ENCODE peak calls at places on chromosomes 3 and 15, in seven cellular contexts. One of them, this sample, is unnamed.

GRCh38 chr15:66730168-66731014 is 28.4 kb downstream of the SMAD6 start:
- DNase-seq in prostate gland: no peak
- DNase-seq in substantia nigra: no peak
- DNase-seq in Karpas-422: no peak
- DNase-seq in lung: no peak
- DNase-seq in mammary epithelial cell: peak; percentile 21
- DNase-seq in thoracic aorta: no peak
- DNase-seq in this sample: no peak

GRCh38 chr3:51985971-51986947 is 2.9 kb downstream of the ACY1 start:
- DNase-seq in mammary epithelial cell: no peak
- DNase-seq in substantia nigra: no peak
- DNase-seq in lung: no peak
- DNase-seq in Karpas-422: no peak
- DNase-seq in prostate gland: no peak
- DNase-seq in thoracic aorta: no peak
- DNase-seq in this sample: no peak

GRCh38 chr15:38685686-38686339 is 121.2 kb upstream of the RASGRP1 start:
- DNase-seq in lung: no peak
- DNase-seq in mammary epithelial cell: no peak
- DNase-seq in substantia nigra: no peak
- DNase-seq in prostate gland: no peak
- DNase-seq in Karpas-422: no peak
- DNase-seq in thoracic aorta: no peak
- DNase-seq in this sample: no peak

GRCh38 chr15:74907277-74907870 is 723 bp upstream of the FAM219B start:
- DNase-seq in prostate gland: no peak
- DNase-seq in substantia nigra: no peak
- DNase-seq in mammary epithelial cell: no peak
- DNase-seq in lung: no peak
- DNase-seq in thoracic aorta: no peak
- DNase-seq in Karpas-422: no peak
- DNase-seq in this sample: no peak

GRCh38 chr3:97793415-97794019 is 28.3 kb upstream of the CRYBG3 start:
- DNase-seq in substantia nigra: no peak
- DNase-seq in prostate gland: peak; percentile 21
- DNase-seq in Karpas-422: peak; percentile 83
- DNase-seq in mammary epithelial cell: peak; percentile 42
- DNase-seq in thoracic aorta: no peak
- DNase-seq in lung: no peak
- DNase-seq in this sample: no peak

GRCh38 chr3:138578141-138578540 is 15.9 kb downstream of the CEP70 start:
- DNase-seq in mammary epithelial cell: no peak
- DNase-seq in lung: no peak
- DNase-seq in prostate gland: no peak
- DNase-seq in Karpas-422: peak; percentile 79
- DNase-seq in substantia nigra: no peak
- DNase-seq in thoracic aorta: no peak
- DNase-seq in this sample: no peak

GRCh38 chr3:11136116-11136515 is 18.2 kb upstream of the HRH1 start:
- DNase-seq in lung: no peak
- DNase-seq in mammary epithelial cell: peak; percentile 16
- DNase-seq in thoracic aorta: no peak
- DNase-seq in substantia nigra: no peak
- DNase-seq in Karpas-422: no peak
- DNase-seq in prostate gland: no peak
- DNase-seq in this sample: no peak

GRCh38 chr15:70974004-70974832 is 81.6 kb downstream of the LRRC49 start:
- DNase-seq in Karpas-422: peak; percentile 70
- DNase-seq in lung: no peak
- DNase-seq in mammary epithelial cell: peak; percentile 36
- DNase-seq in substantia nigra: no peak
- DNase-seq in thoracic aorta: no peak
- DNase-seq in prostate gland: no peak
- DNase-seq in this sample: no peak

GRCh38 chr15:74750759-74751158 is 2.1 kb downstream of the CYP1A2 start:
- DNase-seq in thoracic aorta: no peak
- DNase-seq in mammary epithelial cell: no peak
- DNase-seq in Karpas-422: no peak
- DNase-seq in substantia nigra: no peak
- DNase-seq in lung: no peak
- DNase-seq in prostate gland: no peak
- DNase-seq in this sample: no peak

GRCh38 chr3:183116051-183116614 is 16.8 kb upstream of the MCCC1 start:
- DNase-seq in lung: peak; percentile 42
- DNase-seq in mammary epithelial cell: peak; percentile 28
- DNase-seq in substantia nigra: peak; percentile 12
- DNase-seq in prostate gland: peak; percentile 39
- DNase-seq in thoracic aorta: no peak
- DNase-seq in Karpas-422: peak; percentile 95
- DNase-seq in this sample: no peak

GRCh38 chr15:39934415-39935044 is 615 bp downstream of the EIF2AK4 start:
- DNase-seq in thoracic aorta: no peak
- DNase-seq in prostate gland: no peak
- DNase-seq in mammary epithelial cell: peak; percentile 30
- DNase-seq in substantia nigra: no peak
- DNase-seq in Karpas-422: no peak
- DNase-seq in lung: no peak
- DNase-seq in this sample: no peak

GRCh38 chr15:68425428-68426060 is 6.4 kb downstream of the ITGA11 start:
- DNase-seq in thoracic aorta: no peak
- DNase-seq in substantia nigra: no peak
- DNase-seq in Karpas-422: no peak
- DNase-seq in mammary epithelial cell: no peak
- DNase-seq in prostate gland: no peak
- DNase-seq in lung: no peak
- DNase-seq in this sample: no peak

GRCh38 chr3:50254577-50255250 is 14.2 kb upstream of the SEMA3B start:
- DNase-seq in Karpas-422: no peak
- DNase-seq in substantia nigra: no peak
- DNase-seq in mammary epithelial cell: peak; percentile 70
- DNase-seq in thoracic aorta: no peak
- DNase-seq in lung: peak; percentile 73
- DNase-seq in prostate gland: no peak
- DNase-seq in this sample: no peak

GRCh38 chr3:49673131-49673714 is 928 bp upstream of the APEH start:
- DNase-seq in Karpas-422: peak; percentile 64
- DNase-seq in thoracic aorta: no peak
- DNase-seq in mammary epithelial cell: peak; percentile 54
- DNase-seq in prostate gland: no peak
- DNase-seq in substantia nigra: no peak
- DNase-seq in lung: no peak
- DNase-seq in this sample: peak; percentile 74

GRCh38 chr15:88872106-88872505 is 23.2 kb downstream of the HAPLN3 start:
- DNase-seq in mammary epithelial cell: no peak
- DNase-seq in thoracic aorta: no peak
- DNase-seq in lung: no peak
- DNase-seq in Karpas-422: no peak
- DNase-seq in substantia nigra: no peak
- DNase-seq in prostate gland: no peak
- DNase-seq in this sample: no peak

GRCh38 chr3:128532007-128532983 is 39.3 kb upstream of the GATA2 start:
- DNase-seq in substantia nigra: no peak
- DNase-seq in lung: no peak
- DNase-seq in mammary epithelial cell: no peak
- DNase-seq in Karpas-422: no peak
- DNase-seq in prostate gland: no peak
- DNase-seq in thoracic aorta: no peak
- DNase-seq in this sample: no peak

GRCh38 chr3:12440927-12441326 is 43.4 kb upstream of the TSEN2 start:
- DNase-seq in substantia nigra: no peak
- DNase-seq in prostate gland: no peak
- DNase-seq in thoracic aorta: peak; percentile 6
- DNase-seq in Karpas-422: no peak
- DNase-seq in mammary epithelial cell: no peak
- DNase-seq in lung: peak; percentile 36
- DNase-seq in this sample: peak; percentile 77

GRCh38 chr3:74267583-74268184 is 346.8 kb downstream of the CNTN3 start:
- DNase-seq in thoracic aorta: peak; percentile 9
- DNase-seq in substantia nigra: no peak
- DNase-seq in mammary epithelial cell: peak; percentile 46
- DNase-seq in Karpas-422: peak; percentile 67
- DNase-seq in prostate gland: peak; percentile 36
- DNase-seq in lung: no peak
- DNase-seq in this sample: no peak

GRCh38 chr3:34008191-34008590 is 209.8 kb downstream of the PDCD6IP start:
- DNase-seq in prostate gland: no peak
- DNase-seq in Karpas-422: peak; percentile 95
- DNase-seq in thoracic aorta: no peak
- DNase-seq in lung: no peak
- DNase-seq in mammary epithelial cell: no peak
- DNase-seq in substantia nigra: no peak
- DNase-seq in this sample: no peak
- H3K27ac ChIP-seq in prostate gland: no peak overlapping the region
- H3K27ac ChIP-seq in Karpas-422: peak overlapping the region; percentile 75
- H3K27ac ChIP-seq in thoracic aorta: no peak overlapping the region
- H3K27ac ChIP-seq in lung: no peak overlapping the region
- H3K27ac ChIP-seq in mammary epithelial cell: no peak overlapping the region
- H3K27ac ChIP-seq in substantia nigra: no peak overlapping the region
- H3K27ac ChIP-seq in this sample: no peak overlapping the region

GRCh38 chr3:195099976-195100755 is 170.8 kb downstream of the XXYLT1 start:
- DNase-seq in Karpas-422: no peak
- DNase-seq in mammary epithelial cell: no peak
- DNase-seq in prostate gland: no peak
- DNase-seq in thoracic aorta: no peak
- DNase-seq in substantia nigra: no peak
- DNase-seq in lung: no peak
- DNase-seq in this sample: peak; percentile 55

GRCh38 chr3:195097331-195098255 is 173.4 kb downstream of the XXYLT1 start:
- DNase-seq in thoracic aorta: no peak
- DNase-seq in prostate gland: no peak
- DNase-seq in Karpas-422: no peak
- DNase-seq in lung: no peak
- DNase-seq in mammary epithelial cell: peak; percentile 69
- DNase-seq in substantia nigra: no peak
- DNase-seq in this sample: no peak

GRCh38 chr3:195100903-195101591 is 169.9 kb downstream of the XXYLT1 start:
- DNase-seq in mammary epithelial cell: no peak
- DNase-seq in lung: peak; percentile 72
- DNase-seq in substantia nigra: no peak
- DNase-seq in prostate gland: peak; percentile 53
- DNase-seq in thoracic aorta: no peak
- DNase-seq in Karpas-422: no peak
- DNase-seq in this sample: peak; percentile 66

GRCh38 chr3:195096484-195097330 is 174.3 kb downstream of the XXYLT1 start:
- DNase-seq in substantia nigra: no peak
- DNase-seq in thoracic aorta: no peak
- DNase-seq in mammary epithelial cell: no peak
- DNase-seq in Karpas-422: no peak
- DNase-seq in lung: no peak
- DNase-seq in prostate gland: no peak
- DNase-seq in this sample: no peak

GRCh38 chr3:195098741-195099525 is 172.0 kb downstream of the XXYLT1 start:
- DNase-seq in substantia nigra: no peak
- DNase-seq in Karpas-422: no peak
- DNase-seq in thoracic aorta: no peak
- DNase-seq in mammary epithelial cell: no peak
- DNase-seq in prostate gland: peak; percentile 47
- DNase-seq in lung: no peak
- DNase-seq in this sample: no peak
- H3K27ac ChIP-seq in substantia nigra: no peak overlapping the region
- H3K27ac ChIP-seq in Karpas-422: no peak overlapping the region
- H3K27ac ChIP-seq in thoracic aorta: no peak overlapping the region
- H3K27ac ChIP-seq in mammary epithelial cell: no peak overlapping the region
- H3K27ac ChIP-seq in prostate gland: peak overlapping the region; percentile 39
- H3K27ac ChIP-seq in lung: no peak overlapping the region
- H3K27ac ChIP-seq in this sample: no peak overlapping the region

GRCh38 chr15:52514482-52514881 is 14.2 kb downstream of the MYO5A start:
- DNase-seq in thoracic aorta: no peak
- DNase-seq in mammary epithelial cell: peak; percentile 28
- DNase-seq in prostate gland: no peak
- DNase-seq in Karpas-422: no peak
- DNase-seq in lung: no peak
- DNase-seq in substantia nigra: no peak
- DNase-seq in this sample: no peak

GRCh38 chr15:52511084-52511483 is 17.6 kb downstream of the MYO5A start:
- DNase-seq in lung: no peak
- DNase-seq in thoracic aorta: no peak
- DNase-seq in substantia nigra: no peak
- DNase-seq in Karpas-422: no peak
- DNase-seq in mammary epithelial cell: no peak
- DNase-seq in prostate gland: no peak
- DNase-seq in this sample: no peak

GRCh38 chr15:52506549-52506948 is 22.1 kb downstream of the MYO5A start:
- DNase-seq in thoracic aorta: no peak
- DNase-seq in Karpas-422: no peak
- DNase-seq in prostate gland: no peak
- DNase-seq in lung: no peak
- DNase-seq in mammary epithelial cell: no peak
- DNase-seq in substantia nigra: no peak
- DNase-seq in this sample: no peak

GRCh38 chr15:52505141-52505540 is 23.5 kb downstream of the MYO5A start:
- DNase-seq in mammary epithelial cell: peak; percentile 66
- DNase-seq in Karpas-422: no peak
- DNase-seq in lung: no peak
- DNase-seq in substantia nigra: no peak
- DNase-seq in thoracic aorta: no peak
- DNase-seq in prostate gland: no peak
- DNase-seq in this sample: peak; percentile 78

GRCh38 chr15:52509500-52510244 is 19.0 kb downstream of the MYO5A start:
- DNase-seq in prostate gland: no peak
- DNase-seq in mammary epithelial cell: no peak
- DNase-seq in thoracic aorta: no peak
- DNase-seq in lung: no peak
- DNase-seq in Karpas-422: no peak
- DNase-seq in substantia nigra: no peak
- DNase-seq in this sample: no peak
- H3K27ac ChIP-seq in prostate gland: no peak overlapping the region
- H3K27ac ChIP-seq in mammary epithelial cell: no peak overlapping the region
- H3K27ac ChIP-seq in thoracic aorta: no peak overlapping the region
- H3K27ac ChIP-seq in lung: no peak overlapping the region
- H3K27ac ChIP-seq in Karpas-422: peak overlapping the region; percentile 41
- H3K27ac ChIP-seq in substantia nigra: peak overlapping the region; percentile 73
- H3K27ac ChIP-seq in this sample: no peak overlapping the region

GRCh38 chr3:127068871-127069270 is 86.0 kb downstream of the PLXNA1 start:
- DNase-seq in lung: no peak
- DNase-seq in thoracic aorta: no peak
- DNase-seq in prostate gland: no peak
- DNase-seq in mammary epithelial cell: no peak
- DNase-seq in Karpas-422: no peak
- DNase-seq in substantia nigra: no peak
- DNase-seq in this sample: no peak

GRCh38 chr3:127066635-127067034 is 83.7 kb downstream of the PLXNA1 start:
- DNase-seq in mammary epithelial cell: no peak
- DNase-seq in thoracic aorta: no peak
- DNase-seq in prostate gland: no peak
- DNase-seq in Karpas-422: no peak
- DNase-seq in lung: no peak
- DNase-seq in substantia nigra: no peak
- DNase-seq in this sample: no peak

GRCh38 chr3:127069814-127070440 is 87.0 kb downstream of the PLXNA1 start:
- DNase-seq in thoracic aorta: no peak
- DNase-seq in Karpas-422: no peak
- DNase-seq in lung: no peak
- DNase-seq in prostate gland: no peak
- DNase-seq in substantia nigra: no peak
- DNase-seq in mammary epithelial cell: peak; percentile 35
- DNase-seq in this sample: no peak

GRCh38 chr3:127067116-127067910 is 84.4 kb downstream of the PLXNA1 start:
- DNase-seq in thoracic aorta: no peak
- DNase-seq in substantia nigra: no peak
- DNase-seq in prostate gland: no peak
- DNase-seq in lung: no peak
- DNase-seq in mammary epithelial cell: no peak
- DNase-seq in Karpas-422: no peak
- DNase-seq in this sample: no peak

GRCh38 chr3:127068111-127068810 is 85.3 kb downstream of the PLXNA1 start:
- DNase-seq in Karpas-422: no peak
- DNase-seq in mammary epithelial cell: no peak
- DNase-seq in substantia nigra: no peak
- DNase-seq in thoracic aorta: no peak
- DNase-seq in lung: no peak
- DNase-seq in prostate gland: no peak
- DNase-seq in this sample: no peak
- H3K27ac ChIP-seq in Karpas-422: no peak overlapping the region
- H3K27ac ChIP-seq in mammary epithelial cell: no peak overlapping the region
- H3K27ac ChIP-seq in substantia nigra: no peak overlapping the region
- H3K27ac ChIP-seq in thoracic aorta: no peak overlapping the region
- H3K27ac ChIP-seq in lung: no peak overlapping the region
- H3K27ac ChIP-seq in prostate gland: no peak overlapping the region
- H3K27ac ChIP-seq in this sample: no peak overlapping the region